ENCODE peak calls at places on chromosomes 12 and 14, in four cellular contexts. Z is EL, U is NCI-H1092 treated with DMSO at 0.1 percent for 48 hours, J is iris pigment epithelial cell. R is an unnamed sample.

GRCh38 chr14:106039400-106039799 is 513.0 kb downstream of the TMEM121 start:
- DNase-seq in Z (no peak), U (no peak), J (no peak), R (no peak)

GRCh38 chr12:132174015-132174660 is 29.9 kb downstream of the NOC4L start:
- DNase-seq in Z (no peak), U (no peak), J (no peak), R (no peak)

GRCh38 chr14:74941676-74942097 is 13.7 kb downstream of the PGF start:
- DNase-seq in Z (peak), U (no peak), J (peak), R (no peak)

GRCh38 chr12:38931461-38931860 is 26.1 kb upstream of the CPNE8 start:
- DNase-seq in Z (no peak), U (no peak), J (no peak), R (no peak)

GRCh38 chr14:93902619-93903307 is 24.4 kb upstream of the FAM181A start:
- DNase-seq in Z (no peak), U (no peak), J (no peak), R (no peak)

GRCh38 chr14:20631821-20632389 is 9.6 kb downstream of the OR6S1 start:
- DNase-seq in Z (peak), U (no peak), J (peak), R (no peak)

GRCh38 chr12:94427520-94428381 is 31.9 kb downstream of the CEP83 start:
- DNase-seq in Z (peak), U (peak), J (peak), R (no peak)

GRCh38 chr12:98587084-98587483 is 6.4 kb upstream of the SLC25A3 start:
- DNase-seq in Z (no peak), U (no peak), J (no peak), R (peak)

GRCh38 chr12:69896653-69897381 is 71.8 kb downstream of the MYRFL start:
- DNase-seq in Z (no peak), U (no peak), J (no peak), R (no peak)

GRCh38 chr12:79932393-79932792 is 2.5 kb downstream of the PPP1R12A start:
- DNase-seq in Z (no peak), U (no peak), J (no peak), R (no peak)

GRCh38 chr14:48536318-48536717 is 860.9 kb upstream of the MDGA2 start:
- DNase-seq in Z (no peak), U (no peak), J (no peak), R (no peak)

GRCh38 chr14:79278798-79279644 is 932.3 kb downstream of the DIO2 start:
- DNase-seq in Z (peak), U (peak), J (peak), R (peak)

GRCh38 chr12:109287811-109288469 is 21.1 kb downstream of the FOXN4 start:
- DNase-seq in Z (no peak), U (no peak), J (no peak), R (no peak)

GRCh38 chr12:88909510-88909909 is 329.2 kb upstream of the KITLG start:
- DNase-seq in Z (no peak), U (no peak), J (no peak), R (no peak)

GRCh38 chr12:53046655-53047220 is 3.1 kb upstream of the TNS2 start:
- DNase-seq in Z (peak), U (peak), J (peak), R (peak)

GRCh38 chr12:101698782-101699347 is 1.4 kb downstream of the CHPT1 start:
- DNase-seq in Z (peak), U (no peak), J (peak), R (no peak)

GRCh38 chr12:25648460-25648859 is 95.4 kb upstream of the LMNTD1 start:
- DNase-seq in Z (peak), U (no peak), J (peak), R (no peak)

GRCh38 chr12:58443273-58443980 is 476.9 kb downstream of the LRIG3 start:
- DNase-seq in Z (peak), U (no peak), J (peak), R (no peak)

GRCh38 chr14:23160924-23161522 is 22.4 kb downstream of the SLC7A8 start:
- DNase-seq in Z (peak), U (no peak), J (peak), R (no peak)

GRCh38 chr12:41019461-41019860 is 168.7 kb upstream of the PDZRN4 start:
- DNase-seq in Z (no peak), U (no peak), J (no peak), R (no peak)

GRCh38 chr14:76964695-76965094 is 63.8 kb downstream of the IRF2BPL start:
- DNase-seq in Z (no peak), U (no peak), J (no peak), R (no peak)

GRCh38 chr12:132065203-132065602 is 78.9 kb downstream of the DDX51 start:
- DNase-seq in Z (no peak), U (no peak), J (no peak), R (no peak)

GRCh38 chr14:92651106-92651792 is 97.2 kb downstream of the LGMN start:
- DNase-seq in Z (no peak), U (no peak), J (peak), R (no peak)

GRCh38 chr12:62466018-62466595 is 519 bp upstream of the MON2 start:
- DNase-seq in Z (peak), U (peak), J (peak), R (peak)

GRCh38 chr12:120117961-120118709 is 1.6 kb upstream of the RAB35 start:
- DNase-seq in Z (peak), U (no peak), J (peak), R (no peak)

GRCh38 chr12:32047846-32048245 is 58.8 kb upstream of the BICD1 start:
- DNase-seq in Z (no peak), U (no peak), J (no peak), R (no peak)

GRCh38 chr12:10607885-10608458 is 5.4 kb downstream of the MAGOHB start:
- DNase-seq in Z (peak), U (no peak), J (peak), R (no peak)

GRCh38 chr14:86363047-86363446 is 833.1 kb downstream of the FLRT2 start:
- DNase-seq in Z (no peak), U (no peak), J (no peak), R (no peak)

GRCh38 chr12:39627914-39628313 is 8.3 kb upstream of the ABCD2 start:
- DNase-seq in Z (no peak), U (no peak), J (no peak), R (no peak)

GRCh38 chr12:31773223-31773750 is 44.5 kb upstream of the AMN1 start:
- DNase-seq in Z (no peak), U (no peak), J (peak), R (no peak)

GRCh38 chr14:95071649-95072256 is 85.6 kb downstream of the DICER1 start:
- DNase-seq in Z (no peak), U (no peak), J (no peak), R (no peak)

GRCh38 chr14:36091096-36091495 is 85.4 kb downstream of the PTCSC3 start:
- DNase-seq in Z (peak), U (no peak), J (peak), R (no peak)

GRCh38 chr12:1001507-1001906 is 10.5 kb downstream of the ERC1 start:
- DNase-seq in Z (no peak), U (no peak), J (no peak), R (no peak)

GRCh38 chr12:98639526-98639925 is 5.1 kb downstream of the IKBIP start:
- DNase-seq in Z (no peak), U (no peak), J (no peak), R (no peak)

GRCh38 chr12:46369095-46369473 is 3.5 kb downstream of the SLC38A2 start:
- DNase-seq in Z (no peak), U (no peak), J (no peak), R (no peak)

GRCh38 chr12:52428121-52428520 is 6.0 kb downstream of the KRT75 start:
- DNase-seq in Z (no peak), U (no peak), J (no peak), R (no peak)

GRCh38 chr12:79255326-79255725 is 390.8 kb downstream of the SYT1 start:
- DNase-seq in Z (peak), U (no peak), J (no peak), R (no peak)

GRCh38 chr12:110102255-110102654 is 21.9 kb upstream of the IFT81 start:
- DNase-seq in Z (peak), U (peak), J (peak), R (peak)

GRCh38 chr12:131092911-131093901 is 139.5 kb downstream of the ADGRD1 start:
- DNase-seq in Z (no peak), U (no peak), J (peak), R (no peak)